ENCODE peak calls at places on chromosomes 6 and 20, in seven cellular contexts. One of them, this sample, is unnamed.

GRCh38 chr20:3068075-3068474 is 3.3 kb upstream of the OXT start:
- DNase-seq in ovary: no peak
- DNase-seq in activated CD8-positive, alpha-beta memory T cell treated with anti-CD3 and anti-CD28 coated beads, Interleukin-2, amount 10 ng/mL, durations not matched to agents 7 days and 5 days: no peak
- DNase-seq in cardiac septum: no peak
- DNase-seq in SW480: no peak
- DNase-seq in GM04504: no peak
- DNase-seq in CD8-positive, alpha-beta T cell: no peak
- DNase-seq in this sample: no peak

GRCh38 chr6:76633259-76633658 is 560.8 kb upstream of the IMPG1 start:
- DNase-seq in GM04504: no peak
- DNase-seq in CD8-positive, alpha-beta T cell: no peak
- DNase-seq in cardiac septum: no peak
- DNase-seq in SW480: no peak
- DNase-seq in ovary: no peak
- DNase-seq in activated CD8-positive, alpha-beta memory T cell treated with anti-CD3 and anti-CD28 coated beads, Interleukin-2, amount 10 ng/mL, durations not matched to agents 7 days and 5 days: no peak
- DNase-seq in this sample: no peak

GRCh38 chr20:24441600-24441999 is 27.8 kb upstream of the SYNDIG1 start:
- DNase-seq in activated CD8-positive, alpha-beta memory T cell treated with anti-CD3 and anti-CD28 coated beads, Interleukin-2, amount 10 ng/mL, durations not matched to agents 7 days and 5 days: no peak
- DNase-seq in cardiac septum: no peak
- DNase-seq in SW480: no peak
- DNase-seq in GM04504: no peak
- DNase-seq in ovary: no peak
- DNase-seq in CD8-positive, alpha-beta T cell: no peak
- DNase-seq in this sample: no peak

GRCh38 chr20:44137210-44137781 is 49.7 kb downstream of the JPH2 start:
- DNase-seq in CD8-positive, alpha-beta T cell: no peak
- DNase-seq in ovary: peak
- DNase-seq in GM04504: no peak
- DNase-seq in cardiac septum: peak
- DNase-seq in activated CD8-positive, alpha-beta memory T cell treated with anti-CD3 and anti-CD28 coated beads, Interleukin-2, amount 10 ng/mL, durations not matched to agents 7 days and 5 days: no peak
- DNase-seq in SW480: peak
- DNase-seq in this sample: no peak

GRCh38 chr6:161141173-161141572 is 132.7 kb downstream of the AGPAT4 start:
- DNase-seq in CD8-positive, alpha-beta T cell: no peak
- DNase-seq in activated CD8-positive, alpha-beta memory T cell treated with anti-CD3 and anti-CD28 coated beads, Interleukin-2, amount 10 ng/mL, durations not matched to agents 7 days and 5 days: no peak
- DNase-seq in ovary: no peak
- DNase-seq in SW480: no peak
- DNase-seq in GM04504: no peak
- DNase-seq in cardiac septum: peak
- DNase-seq in this sample: no peak

GRCh38 chr6:46989384-46989783 is 52.7 kb downstream of the ADGRF1 start:
- DNase-seq in cardiac septum: no peak
- DNase-seq in CD8-positive, alpha-beta T cell: no peak
- DNase-seq in GM04504: no peak
- DNase-seq in ovary: no peak
- DNase-seq in activated CD8-positive, alpha-beta memory T cell treated with anti-CD3 and anti-CD28 coated beads, Interleukin-2, amount 10 ng/mL, durations not matched to agents 7 days and 5 days: no peak
- DNase-seq in SW480: no peak
- DNase-seq in this sample: no peak

GRCh38 chr20:3914446-3914845 is 25.3 kb downstream of the PANK2 start:
- DNase-seq in CD8-positive, alpha-beta T cell: no peak
- DNase-seq in cardiac septum: no peak
- DNase-seq in ovary: no peak
- DNase-seq in SW480: no peak
- DNase-seq in activated CD8-positive, alpha-beta memory T cell treated with anti-CD3 and anti-CD28 coated beads, Interleukin-2, amount 10 ng/mL, durations not matched to agents 7 days and 5 days: no peak
- DNase-seq in GM04504: no peak
- DNase-seq in this sample: no peak

GRCh38 chr6:168619560-168620314 is 178.8 kb downstream of the SMOC2 start:
- DNase-seq in CD8-positive, alpha-beta T cell: no peak
- DNase-seq in cardiac septum: no peak
- DNase-seq in activated CD8-positive, alpha-beta memory T cell treated with anti-CD3 and anti-CD28 coated beads, Interleukin-2, amount 10 ng/mL, durations not matched to agents 7 days and 5 days: no peak
- DNase-seq in GM04504: no peak
- DNase-seq in SW480: no peak
- DNase-seq in ovary: no peak
- DNase-seq in this sample: no peak

GRCh38 chr20:37383229-37383989 is 37.5 kb downstream of the SRC start:
- DNase-seq in SW480: no peak
- DNase-seq in cardiac septum: no peak
- DNase-seq in ovary: peak
- DNase-seq in GM04504: no peak
- DNase-seq in CD8-positive, alpha-beta T cell: no peak
- DNase-seq in activated CD8-positive, alpha-beta memory T cell treated with anti-CD3 and anti-CD28 coated beads, Interleukin-2, amount 10 ng/mL, durations not matched to agents 7 days and 5 days: no peak
- DNase-seq in this sample: peak

GRCh38 chr6:11160199-11160598 is 48.7 kb upstream of the ERVFRD-1 start:
- DNase-seq in SW480: no peak
- DNase-seq in activated CD8-positive, alpha-beta memory T cell treated with anti-CD3 and anti-CD28 coated beads, Interleukin-2, amount 10 ng/mL, durations not matched to agents 7 days and 5 days: no peak
- DNase-seq in CD8-positive, alpha-beta T cell: no peak
- DNase-seq in ovary: no peak
- DNase-seq in cardiac septum: no peak
- DNase-seq in GM04504: no peak
- DNase-seq in this sample: no peak

GRCh38 chr6:160055378-160055777 is 66.2 kb upstream of the SLC22A1 start:
- DNase-seq in cardiac septum: peak
- DNase-seq in SW480: no peak
- DNase-seq in GM04504: no peak
- DNase-seq in CD8-positive, alpha-beta T cell: no peak
- DNase-seq in activated CD8-positive, alpha-beta memory T cell treated with anti-CD3 and anti-CD28 coated beads, Interleukin-2, amount 10 ng/mL, durations not matched to agents 7 days and 5 days: no peak
- DNase-seq in ovary: no peak
- DNase-seq in this sample: no peak

GRCh38 chr6:27081931-27082330 is 165.6 kb upstream of the PRSS16 start:
- DNase-seq in ovary: no peak
- DNase-seq in GM04504: no peak
- DNase-seq in activated CD8-positive, alpha-beta memory T cell treated with anti-CD3 and anti-CD28 coated beads, Interleukin-2, amount 10 ng/mL, durations not matched to agents 7 days and 5 days: no peak
- DNase-seq in SW480: no peak
- DNase-seq in CD8-positive, alpha-beta T cell: no peak
- DNase-seq in cardiac septum: no peak
- DNase-seq in this sample: no peak

GRCh38 chr6:132511159-132511835 is 1.6 kb downstream of the STX7 start:
- DNase-seq in CD8-positive, alpha-beta T cell: no peak
- DNase-seq in ovary: no peak
- DNase-seq in GM04504: no peak
- DNase-seq in activated CD8-positive, alpha-beta memory T cell treated with anti-CD3 and anti-CD28 coated beads, Interleukin-2, amount 10 ng/mL, durations not matched to agents 7 days and 5 days: no peak
- DNase-seq in SW480: no peak
- DNase-seq in cardiac septum: no peak
- DNase-seq in this sample: peak

GRCh38 chr20:17967595-17968365 is 814 bp downstream of the SNX5 start:
- DNase-seq in activated CD8-positive, alpha-beta memory T cell treated with anti-CD3 and anti-CD28 coated beads, Interleukin-2, amount 10 ng/mL, durations not matched to agents 7 days and 5 days: no peak
- DNase-seq in SW480: peak
- DNase-seq in cardiac septum: no peak
- DNase-seq in GM04504: no peak
- DNase-seq in ovary: no peak
- DNase-seq in CD8-positive, alpha-beta T cell: peak
- DNase-seq in this sample: peak

GRCh38 chr6:118565317-118565960 is 17.3 kb downstream of the PLN start:
- DNase-seq in GM04504: no peak
- DNase-seq in SW480: peak
- DNase-seq in ovary: no peak
- DNase-seq in activated CD8-positive, alpha-beta memory T cell treated with anti-CD3 and anti-CD28 coated beads, Interleukin-2, amount 10 ng/mL, durations not matched to agents 7 days and 5 days: no peak
- DNase-seq in CD8-positive, alpha-beta T cell: no peak
- DNase-seq in cardiac septum: no peak
- DNase-seq in this sample: peak

GRCh38 chr6:119147101-119148053 is 68.9 kb upstream of the FAM184A start:
- DNase-seq in GM04504: peak
- DNase-seq in SW480: peak
- DNase-seq in ovary: peak
- DNase-seq in activated CD8-positive, alpha-beta memory T cell treated with anti-CD3 and anti-CD28 coated beads, Interleukin-2, amount 10 ng/mL, durations not matched to agents 7 days and 5 days: peak
- DNase-seq in CD8-positive, alpha-beta T cell: no peak
- DNase-seq in cardiac septum: no peak
- DNase-seq in this sample: peak

GRCh38 chr6:151392429-151392828 is 1.1 kb upstream of the ZBTB2 start:
- DNase-seq in SW480: no peak
- DNase-seq in cardiac septum: no peak
- DNase-seq in activated CD8-positive, alpha-beta memory T cell treated with anti-CD3 and anti-CD28 coated beads, Interleukin-2, amount 10 ng/mL, durations not matched to agents 7 days and 5 days: no peak
- DNase-seq in CD8-positive, alpha-beta T cell: no peak
- DNase-seq in GM04504: no peak
- DNase-seq in ovary: no peak
- DNase-seq in this sample: no peak

This sample was measured in HT-29.